ENCODE peak calls at places on chromosomes 16 and 17, in five cellular contexts. D is HCEC 1CT; P is activated gamma-delta T cell treated with Interleukin-2 at 50 U/mL for 16 hours; F is H7; L is activated CD4-positive, alpha-beta T cell treated with anti-CD3 and anti-CD28 coated beads, Interleukin-2, amount 50 U/mL, for 1 hour. G is an unnamed sample.

GRCh38 chr17:63382136-63382535 is 64.0 kb downstream of the CYB561 start:
- DNase-seq in D (peak; percentile 36), P (no peak), F (no peak), L (no peak), G (no peak)

GRCh38 chr16:87602821-87603683 is 744 bp downstream of the JPH3 start:
- DNase-seq in D (no peak), P (no peak), F (peak; percentile 95), L (no peak), G (no peak)

GRCh38 chr17:3740611-3741073 is 16.9 kb downstream of the HASPIN start:
- DNase-seq in D (no peak), P (peak; percentile 50), F (no peak), L (no peak), G (peak; percentile 74)

GRCh38 chr16:89183463-89183862 is 11.9 kb downstream of the CDH15 start:
- DNase-seq in D (no peak), P (no peak), F (no peak), L (no peak), G (peak; percentile 34)

GRCh38 chr16:89887243-89887642 is 13.9 kb downstream of the TCF25 start:
- DNase-seq in D (no peak), P (no peak), F (no peak), L (no peak), G (no peak)

GRCh38 chr16:27311897-27312303 is 1.9 kb upstream of the IL4R start:
- DNase-seq in D (no peak), P (no peak), F (no peak), L (no peak), G (no peak)

GRCh38 chr17:5775098-5775497 is 190.8 kb upstream of the NLRP1 start:
- DNase-seq in D (no peak), P (no peak), F (no peak), L (no peak), G (no peak)

GRCh38 chr16:662095-662494 is 5.8 kb upstream of the RHOT2 start:
- DNase-seq in D (no peak), P (no peak), F (no peak), L (no peak), G (no peak)

GRCh38 chr17:82204831-82205719 is 7.6 kb downstream of the CCDC57 start:
- DNase-seq in D (peak; percentile 82), P (peak; percentile 31), F (no peak), L (no peak), G (no peak)

GRCh38 chr17:44772308-44773024 is 13.7 kb downstream of the ADAM11 start:
- DNase-seq in D (no peak), P (no peak), F (no peak), L (no peak), G (peak; percentile 40)

GRCh38 chr17:72457712-72458111 is 336.9 kb downstream of the SOX9 start:
- DNase-seq in D (no peak), P (no peak), F (no peak), L (no peak), G (no peak)

GRCh38 chr16:11583171-11583570 is 3.5 kb downstream of the LITAF start:
- DNase-seq in D (no peak), P (no peak), F (no peak), L (no peak), G (peak; percentile 18)

GRCh38 chr16:6947291-6947690 is 385.4 kb upstream of the RBFOX1 start:
- DNase-seq in D (no peak), P (no peak), F (no peak), L (no peak), G (no peak)